ENCODE peak calls at places on chromosomes 13 and 19, in nine cellular contexts. X is fibroblast of lung; C is esophagus muscularis mucosa; L is body of pancreas; M is suprapubic skin; N is PC-9; H is lower lobe of right lung; Z is CD4-positive, alpha-beta memory T cell; B is spleen. J is an unnamed sample. For H3K4me1, the result is how much of the 10 kb centered on the place peaks cover.

GRCh38 chr13:104534847-104535246 is 1468.6 kb upstream of the SLC10A2 start:
- DNase-seq in X (no peak), C (no peak), L (no peak), M (no peak), N (no peak), H (no peak), Z (no peak), B (no peak), J (no peak)

GRCh38 chr13:75896271-75896670 is 260.1 kb downstream of the LMO7 start:
- DNase-seq in X (no peak), C (no peak), L (no peak), M (no peak), N (no peak), H (no peak), Z (no peak), B (no peak), J (no peak)

GRCh38 chr13:59957438-59957837 is 206.3 kb downstream of the DIAPH3 start:
- DNase-seq in X (no peak), C (no peak), L (no peak), M (no peak), N (no peak), H (no peak), Z (no peak), B (no peak), J (no peak)

GRCh38 chr13:105721056-105721455 is 814.4 kb downstream of the EFNB2 start:
- DNase-seq in X (peak), C (no peak), L (no peak), M (no peak), N (no peak), H (no peak), Z (no peak), B (no peak), J (no peak)

GRCh38 chr13:111908981-111909380 is 158.0 kb upstream of the SOX1 start:
- DNase-seq in X (no peak), C (peak), L (no peak), M (peak), N (no peak), H (no peak), Z (no peak), B (peak), J (no peak)

GRCh38 chr19:289651-290538 is 1.3 kb downstream of the PLPP2 start:
- DNase-seq in X (no peak), C (no peak), L (peak), M (no peak), N (peak), H (peak), Z (peak), B (no peak), J (no peak)

GRCh38 chr13:29676941-29677452 is 81.5 kb upstream of the SLC7A1 start:
- DNase-seq in X (no peak), C (no peak), L (peak), M (no peak), N (peak), H (no peak), Z (no peak), B (no peak), J (no peak)

GRCh38 chr19:6903446-6903845 is 16.1 kb downstream of the ADGRE1 start:
- DNase-seq in X (no peak), C (no peak), L (no peak), M (no peak), N (no peak), H (no peak), Z (no peak), B (no peak), J (no peak)

GRCh38 chr13:45280751-45281634 is 60.0 kb downstream of the TPT1 start:
- DNase-seq in X (peak), C (no peak), L (peak), M (no peak), N (peak), H (peak), Z (peak), B (no peak), J (peak)

GRCh38 chr13:31069808-31070544 is 91.7 kb downstream of the HSPH1 start:
- DNase-seq in X (no peak), C (no peak), L (no peak), M (no peak), N (no peak), H (no peak), Z (no peak), B (no peak), J (no peak)

GRCh38 chr13:44103721-44104490 is 224.2 kb downstream of the LACC1 start:
- DNase-seq in X (no peak), C (peak), L (no peak), M (no peak), N (no peak), H (no peak), Z (no peak), B (no peak), J (no peak)

GRCh38 chr13:24626449-24626848 is 53.8 kb upstream of the ATP12A start:
- DNase-seq in X (no peak), C (no peak), L (no peak), M (peak), N (no peak), H (no peak), Z (peak), B (no peak), J (no peak)

GRCh38 chr13:23634897-23635296 is 64.7 kb downstream of the TNFRSF19 start:
- DNase-seq in X (no peak), C (no peak), L (no peak), M (no peak), N (no peak), H (no peak), Z (no peak), B (no peak), J (no peak)

GRCh38 chr13:114118086-114118762 is 14.2 kb downstream of the RASA3 start:
- DNase-seq in X (no peak), C (no peak), L (peak), M (no peak), N (no peak), H (no peak), Z (no peak), B (peak), J (no peak)

GRCh38 chr13:46295531-46296464 is 84.1 kb downstream of the LRRC63 start:
- DNase-seq in X (peak), C (no peak), L (peak), M (no peak), N (no peak), H (peak), Z (peak), B (no peak), J (no peak)

GRCh38 chr13:102317593-102317992 is 84.3 kb downstream of the FGF14 start:
- DNase-seq in X (peak), C (no peak), L (peak), M (peak), N (no peak), H (peak), Z (no peak), B (no peak), J (peak)

GRCh38 chr13:26948353-26948752 is 187.8 kb upstream of the GPR12 start:
- DNase-seq in X (no peak), C (no peak), L (no peak), M (peak), N (no peak), H (no peak), Z (no peak), B (no peak), J (no peak)

GRCh38 chr13:26220575-26220974 is 1.5 kb downstream of the RNF6 start:
- DNase-seq in X (peak), C (no peak), L (no peak), M (no peak), N (no peak), H (no peak), Z (no peak), B (no peak), J (no peak)

GRCh38 chr19:8135946-8136618 is 13.3 kb downstream of the FBN3 start:
- DNase-seq in X (no peak), C (no peak), L (no peak), M (no peak), N (no peak), H (no peak), Z (no peak), B (no peak), J (no peak)

GRCh38 chr19:7460562-7460966 is 28.3 kb downstream of the PEX11G start:
- DNase-seq in X (no peak), C (no peak), L (no peak), M (no peak), N (peak), H (no peak), Z (no peak), B (no peak), J (no peak)

GRCh38 chr13:75675421-75675820 is 39.3 kb downstream of the LMO7 start:
- DNase-seq in X (peak), C (no peak), L (no peak), M (no peak), N (no peak), H (no peak), Z (no peak), B (no peak), J (no peak)

GRCh38 chr19:35975608-35976214 is 19.3 kb upstream of the SDHAF1 start:
- DNase-seq in X (peak), C (no peak), L (no peak), M (no peak), N (no peak), H (no peak), Z (no peak), B (no peak), J (no peak)

GRCh38 chr19:11596156-11596555 is 1.1 kb upstream of the ZNF627 start:
- DNase-seq in X (no peak), C (no peak), L (no peak), M (no peak), N (no peak), H (no peak), Z (no peak), B (no peak), J (no peak)

GRCh38 chr19:48918801-48919247 is 14.7 kb upstream of the DHDH start:
- DNase-seq in X (no peak), C (no peak), L (no peak), M (no peak), N (no peak), H (no peak), Z (no peak), B (no peak), J (no peak)

GRCh38 chr19:45767881-45768643 is 990 bp downstream of the SIX5 start:
- DNase-seq in X (peak), C (no peak), L (peak), M (peak), N (peak), H (peak), Z (peak), B (peak), J (peak)

GRCh38 chr19:1104452-1105216 is 840 bp downstream of the GPX4 start:
- DNase-seq in X (peak), C (no peak), L (peak), M (no peak), N (peak), H (peak), Z (peak), B (peak), J (peak)

GRCh38 chr13:51539887-51540286 is 44.4 kb upstream of the WDFY2 start:
- DNase-seq in X (peak), C (no peak), L (no peak), M (no peak), N (no peak), H (no peak), Z (no peak), B (no peak), J (no peak)

GRCh38 chr19:16508546-16508945 is 12.4 kb downstream of the C19orf44 start:
- DNase-seq in X (no peak), C (no peak), L (no peak), M (no peak), N (no peak), H (no peak), Z (no peak), B (no peak), J (no peak)

GRCh38 chr13:41061914-41062837 is 867 bp downstream of the WBP4 start:
- DNase-seq in X (peak), C (no peak), L (no peak), M (no peak), N (no peak), H (no peak), Z (no peak), B (no peak), J (no peak)

GRCh38 chr13:41130356-41130755 is 2.2 kb downstream of the KBTBD6 start:
- DNase-seq in X (peak), C (no peak), L (no peak), M (no peak), N (no peak), H (no peak), Z (no peak), B (no peak), J (no peak)

DNA sequence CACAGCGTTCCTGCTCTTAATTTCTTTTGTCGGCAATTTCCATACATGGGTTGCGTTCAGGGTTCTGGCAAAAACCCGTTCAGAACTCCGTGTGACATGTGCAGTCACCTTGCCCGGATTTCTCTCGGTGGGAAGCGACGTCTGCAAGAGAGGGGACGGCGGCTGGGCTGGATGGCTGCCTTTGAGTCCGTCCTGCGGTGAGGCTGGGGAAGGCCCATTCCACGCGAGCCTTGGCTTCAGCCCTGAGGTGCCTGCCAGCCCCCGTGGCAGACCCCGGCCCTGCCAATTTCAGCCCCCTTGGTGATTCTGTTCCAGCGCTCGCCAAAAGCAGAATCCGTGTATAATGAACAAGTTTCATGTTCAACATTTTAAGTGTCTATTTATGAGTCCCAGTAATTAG is 72.6 kb upstream of the TSHZ3 start:
- DNase-seq in X (no peak), C (no peak), L (no peak), M (no peak), N (no peak), H (no peak), Z (no peak), B (no peak), J (no peak)
- H3K4me1 ChIP-seq in X (under half), C (under half), L (under half), M (under half), N (under half), H (under half), Z (under half), B (under half), J (under half)

GRCh38 chr19:32421589-32422361 is 16.2 kb downstream of the DPY19L3 start:
- DNase-seq in X (no peak), C (no peak), L (no peak), M (no peak), N (no peak), H (peak), Z (no peak), B (no peak), J (no peak)
- H3K27ac ChIP-seq in X (no peak), C (no peak), L (no peak), M (no peak), N (no peak), H (no peak), Z (no peak), B (peak), J (no peak)

GRCh38 chr19:42175952-42176648 is 41.4 kb downstream of the DEDD2 start:
- DNase-seq in X (peak), C (no peak), L (no peak), M (no peak), N (peak), H (no peak), Z (no peak), B (no peak), J (no peak)
- H3K4me3 ChIP-seq in X (peak), C (peak), L (peak), M (peak), N (peak), H (peak), Z (no peak), B (peak), J (peak)

GRCh38 chr19:13044160-13044853 is 49.0 kb downstream of the NFIX start:
- DNase-seq in X (no peak), C (no peak), L (no peak), M (no peak), N (peak), H (no peak), Z (peak), B (no peak), J (no peak)

GRCh38 chr19:13043285-13043684 is 48.0 kb downstream of the NFIX start:
- DNase-seq in X (no peak), C (no peak), L (no peak), M (no peak), N (no peak), H (no peak), Z (no peak), B (no peak), J (no peak)

GRCh38 chr19:13040916-13041292 is 45.6 kb downstream of the NFIX start:
- DNase-seq in X (no peak), C (no peak), L (no peak), M (no peak), N (no peak), H (no peak), Z (no peak), B (no peak), J (no peak)

GRCh38 chr19:13040232-13040915 is 45.1 kb downstream of the NFIX start:
- DNase-seq in X (no peak), C (no peak), L (no peak), M (no peak), N (no peak), H (no peak), Z (no peak), B (no peak), J (no peak)

GRCh38 chr19:13042443-13043130 is 47.3 kb downstream of the NFIX start:
- DNase-seq in X (peak), C (no peak), L (no peak), M (no peak), N (no peak), H (no peak), Z (no peak), B (no peak), J (no peak)
- H3K4me1 ChIP-seq in X (under half), C (half or more), L (under half), M (half or more), N (under half), H (half or more), Z (under half), B (under half), J (half or more)

DNA sequence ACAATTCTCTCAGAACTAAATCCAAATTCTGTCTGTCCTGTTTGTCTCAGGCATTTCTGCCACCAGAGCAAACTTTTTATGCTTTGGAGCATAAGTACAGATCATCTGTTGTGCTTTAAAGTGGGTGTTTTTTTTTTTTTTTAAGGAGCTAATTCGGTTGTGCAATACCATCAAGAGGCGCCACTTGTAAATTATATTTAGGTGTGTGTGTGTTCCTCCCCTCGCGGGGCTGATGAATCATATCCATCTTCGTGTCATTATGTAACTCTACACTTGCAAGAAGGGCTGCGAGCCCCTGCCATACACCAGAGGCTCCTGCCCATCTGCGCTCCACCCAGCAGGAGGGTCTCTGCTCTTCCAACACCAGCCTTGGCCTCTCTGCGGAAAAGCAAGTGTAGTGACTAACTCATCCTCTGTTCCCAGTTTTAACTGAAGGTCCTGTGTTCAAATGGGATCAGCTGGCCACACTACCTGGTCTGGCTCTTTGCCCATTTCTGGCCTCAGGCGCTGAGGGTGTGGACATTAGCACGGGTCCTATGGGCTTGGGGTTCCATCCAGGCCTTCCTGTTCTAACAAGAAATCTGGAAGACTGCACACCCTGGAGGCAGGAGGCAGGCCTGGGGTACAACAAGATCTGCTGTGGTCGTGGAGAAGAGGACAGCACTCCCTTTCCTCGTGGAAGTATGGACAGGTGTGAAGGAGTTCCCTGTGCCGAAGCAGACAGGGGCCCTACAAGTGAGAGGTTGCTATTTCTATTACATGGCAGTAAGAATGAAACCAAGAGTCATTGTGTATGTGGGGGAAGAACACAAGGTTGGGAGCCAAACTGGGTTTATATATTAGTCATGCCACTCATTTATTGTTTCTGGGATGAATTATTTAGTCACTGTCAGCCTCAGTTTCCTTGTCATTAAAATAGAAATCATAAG is 96.1 kb upstream of the MBNL2 start:
- DNase-seq in X (no peak), C (no peak), L (no peak), M (no peak), N (peak), H (no peak), Z (no peak), B (no peak), J (no peak)
- H3K27ac ChIP-seq in X (no peak), C (peak), L (no peak), M (peak), N (peak), H (peak), Z (no peak), B (no peak), J (no peak)

GRCh38 chr19:3406571-3407111 is 40.3 kb downstream of the NFIC start:
- DNase-seq in X (no peak), C (no peak), L (no peak), M (no peak), N (no peak), H (no peak), Z (no peak), B (no peak), J (no peak)

GRCh38 chr19:3402631-3403443 is 36.5 kb downstream of the NFIC start:
- DNase-seq in X (no peak), C (no peak), L (no peak), M (no peak), N (no peak), H (no peak), Z (no peak), B (no peak), J (no peak)

GRCh38 chr19:3403489-3404323 is 37.3 kb downstream of the NFIC start:
- DNase-seq in X (peak), C (peak), L (peak), M (peak), N (no peak), H (peak), Z (no peak), B (peak), J (peak)

GRCh38 chr19:3404324-3405260 is 38.2 kb downstream of the NFIC start:
- DNase-seq in X (peak), C (peak), L (peak), M (peak), N (no peak), H (peak), Z (no peak), B (peak), J (peak)

DNA sequence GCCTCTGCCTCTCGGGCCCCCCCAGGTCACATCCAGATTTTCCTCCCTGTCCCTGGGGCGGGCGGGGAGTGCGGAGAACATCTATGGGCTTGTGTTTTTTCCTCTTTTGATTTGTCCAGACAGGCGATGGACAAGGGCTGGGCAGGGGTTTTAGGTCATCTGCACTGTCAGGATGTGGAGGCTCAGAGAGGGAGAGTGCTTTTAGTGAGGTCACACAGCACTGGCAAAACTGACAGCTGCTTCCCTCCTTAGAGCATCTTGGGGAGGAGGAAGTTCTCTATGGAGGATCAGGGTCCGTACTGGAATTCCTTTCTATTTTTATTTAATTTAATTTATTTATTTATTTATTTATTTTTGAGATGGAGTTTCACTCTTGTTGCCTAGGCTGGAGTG is 38.9 kb downstream of the NFIC start:
- DNase-seq in X (no peak), C (no peak), L (no peak), M (no peak), N (no peak), H (no peak), Z (no peak), B (no peak), J (no peak)
- H3K4me3 ChIP-seq in X (no peak), C (peak), L (no peak), M (peak), N (no peak), H (peak), Z (no peak), B (no peak), J (no peak)

GRCh38 chr13:21079761-21080730 is 18.7 kb upstream of the LATS2 start:
- DNase-seq in X (peak), C (no peak), L (peak), M (peak), N (peak), H (no peak), Z (no peak), B (no peak), J (no peak)
- H3K4me1 ChIP-seq in X (under half), C (under half), L (under half), M (under half), N (under half), H (under half), Z (under half), B (under half), J (under half)

GRCh38 chr19:32422435-32422834 is 16.9 kb downstream of the DPY19L3 start:
- DNase-seq in X (no peak), C (no peak), L (no peak), M (no peak), N (no peak), H (no peak), Z (no peak), B (no peak), J (no peak)
- H3K27ac ChIP-seq in X (no peak), C (no peak), L (no peak), M (no peak), N (no peak), H (no peak), Z (no peak), B (peak), J (no peak)

GRCh38 chr13:78177306-78177705 is 258.7 kb upstream of the EDNRB start:
- DNase-seq in X (no peak), C (no peak), L (no peak), M (no peak), N (no peak), H (no peak), Z (no peak), B (no peak), J (no peak)
- H3K4me3 ChIP-seq in X (no peak), C (no peak), L (no peak), M (no peak), N (no peak), H (no peak), Z (no peak), B (no peak), J (no peak)